ENCODE peak calls at places on chromosomes 16 and 17, in five cellular contexts. V, O, M, Z and A are unnamed samples.

GRCh38 chr16:29316673-29317237 is 89.8 kb downstream of the NPIPB11 start:
- DNase-seq in O (no peak), M (no peak), Z (no peak), V (no peak), A (no peak)

GRCh38 chr16:53864819-53865491 is 161.0 kb downstream of the FTO start:
- DNase-seq in M (no peak), O (no peak), V (no peak), Z (peak; percentile 61), A (peak; percentile 25)

GRCh38 chr17:44075598-44076293 is 5.2 kb downstream of the G6PC3 start:
- DNase-seq in V (no peak), M (no peak), O (no peak), Z (no peak), A (no peak)

GRCh38 chr17:78673395-78673794 is 96.2 kb upstream of the DNAH17 start:
- DNase-seq in O (no peak), V (no peak), M (no peak), Z (no peak), A (no peak)

GRCh38 chr17:28471127-28471453 is 2.4 kb upstream of the SLC13A2 start:
- DNase-seq in Z (no peak), M (no peak), O (no peak), V (no peak), A (no peak)

GRCh38 chr17:28507567-28508195 is 1.5 kb downstream of the FOXN1 start:
- DNase-seq in M (no peak), V (no peak), Z (no peak), O (peak; percentile 50), A (no peak)

GRCh38 chr16:81927561-81928185 is 83.6 kb downstream of the SDR42E1 start:
- DNase-seq in M (no peak), O (no peak), Z (no peak), V (no peak), A (no peak)

GRCh38 chr17:80768936-80769335 is 222.7 kb upstream of the CHMP6 start:
- DNase-seq in O (no peak), Z (no peak), M (no peak), V (no peak), A (no peak)

GRCh38 chr16:75532142-75532765 is 3.7 kb downstream of the CHST5 start:
- DNase-seq in V (no peak), Z (no peak), O (no peak), M (no peak), A (no peak)

GRCh38 chr16:2816751-2817495 is at the start of gene PRSS21:
- DNase-seq in O (peak; percentile 94), V (no peak), M (no peak), Z (no peak), A (no peak)

GRCh38 chr17:74430385-74430705 is 1.5 kb upstream of the GPRC5C start:
- DNase-seq in O (no peak), M (no peak), V (no peak), Z (no peak), A (no peak)

GRCh38 chr16:24013733-24014645 is 178.2 kb downstream of the PRKCB start:
- DNase-seq in O (no peak), V (no peak), M (peak; percentile 33), Z (no peak), A (no peak)

GRCh38 chr17:55825213-55825612 is 74.4 kb downstream of the PCTP start:
- DNase-seq in O (peak; percentile 22), M (no peak), Z (peak; percentile 8), V (no peak), A (peak; percentile 10)

GRCh38 chr16:58393138-58393504 is 850 bp downstream of the GINS3 start:
- DNase-seq in Z (no peak), M (no peak), V (no peak), O (peak; percentile 21), A (peak; percentile 15)

GRCh38 chr17:45820052-45820780 is 24.5 kb upstream of the SPPL2C start:
- DNase-seq in M (no peak), V (no peak), Z (no peak), O (no peak), A (no peak)

GRCh38 chr16:2465653-2466415 is 5.3 kb upstream of the NTN3 start:
- DNase-seq in V (no peak), M (no peak), O (no peak), Z (no peak), A (no peak)

GRCh38 chr16:66668777-66669444 is 27.6 kb downstream of the CMTM4 start:
- DNase-seq in M (no peak), V (no peak), O (no peak), Z (no peak), A (no peak)

GRCh38 chr17:57356153-57356721 is 99.9 kb downstream of the MSI2 start:
- DNase-seq in V (no peak), Z (peak; percentile 3), M (no peak), O (no peak), A (no peak)

GRCh38 chr17:46994993-46995392 is 15.9 kb upstream of the RPRML start:
- DNase-seq in M (no peak), V (no peak), Z (no peak), O (no peak), A (no peak)

GRCh38 chr17:66301418-66301863 is 972 bp upstream of the PRKCA start:
- DNase-seq in Z (peak; percentile 10), V (no peak), M (no peak), O (no peak), A (no peak)

GRCh38 chr17:63550816-63551639 is 751 bp downstream of the DCAF7 start:
- DNase-seq in O (peak; percentile 34), M (no peak), V (no peak), Z (peak; percentile 59), A (peak; percentile 66)

GRCh38 chr16:54284931-54285413 is 1.6 kb downstream of the IRX3 start:
- DNase-seq in O (no peak), Z (no peak), V (peak; percentile 38), M (no peak), A (no peak)

GRCh38 chr17:46868689-46869187 is 17.4 kb downstream of the WNT9B start:
- DNase-seq in Z (no peak), O (no peak), V (no peak), M (no peak), A (no peak)

GRCh38 chr17:40646791-40647548 is 648 bp downstream of the SMARCE1 start:
- DNase-seq in V (no peak), M (no peak), O (peak; percentile 59), Z (peak; percentile 66), A (peak; percentile 50)

GRCh38 chr17:79683365-79683764 is 47.4 kb upstream of the ENPP7 start:
- DNase-seq in M (no peak), Z (no peak), O (no peak), V (no peak), A (no peak)

GRCh38 chr17:16215965-16216316 is 607 bp upstream of the NCOR1 start:
- DNase-seq in V (no peak), M (no peak), O (no peak), Z (no peak), A (peak; percentile 57)

DNA sequence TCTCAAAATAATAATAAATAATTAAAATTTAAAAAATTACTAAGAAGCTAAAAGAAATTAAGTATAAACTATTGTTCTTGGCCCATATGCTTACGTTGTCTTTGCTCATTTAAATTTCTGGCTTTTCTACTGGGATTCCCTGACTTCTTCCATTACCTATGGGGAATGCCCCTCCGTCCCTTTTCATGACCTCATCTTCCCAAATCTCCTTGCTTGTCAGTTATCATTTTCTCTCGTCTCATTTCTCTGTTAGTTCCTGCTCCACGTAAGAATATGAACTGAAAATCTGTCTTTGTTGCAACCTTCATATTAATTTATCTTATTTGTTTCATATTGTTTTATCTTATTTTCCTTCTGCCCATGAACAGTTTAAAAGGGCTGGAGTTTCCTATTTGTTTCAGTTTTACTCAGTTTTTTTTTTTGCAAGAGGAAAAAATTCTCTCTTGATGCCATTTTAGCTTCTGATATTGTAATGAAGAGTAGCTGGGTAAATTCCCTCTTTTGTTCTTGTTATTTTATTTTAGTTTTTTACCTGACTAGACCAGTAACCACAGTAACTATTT is 2.5 kb upstream of the DNAJA2 start:
- DNase-seq in Z (no peak), M (no peak), V (no peak), O (no peak), A (no peak)
- TF ChIP-seq POLR2A in Z (no peak), M (no peak), V (no peak), O (no peak), A (no peak)

GRCh38 chr17:77282524-77283515 is 142.1 kb downstream of the SEC14L1 start:
- DNase-seq in Z (no peak), V (no peak), O (no peak), M (no peak), A (peak; percentile 65)
- TF ChIP-seq POLR2A in Z (no peak), V (no peak), O (no peak), M (no peak), A (no peak)

GRCh38 chr16:31190818-31191444 is 11.0 kb downstream of the FUS start:
- DNase-seq in M (no peak), O (no peak), Z (no peak), V (no peak), A (no peak)

GRCh38 chr16:31188450-31189411 is 8.8 kb downstream of the FUS start:
- DNase-seq in Z (no peak), V (no peak), O (no peak), M (no peak), A (no peak)

GRCh38 chr16:31191697-31192428 is 10.7 kb downstream of the PYCARD start:
- DNase-seq in Z (no peak), O (no peak), V (no peak), M (no peak), A (no peak)

GRCh38 chr16:31189412-31189778 is 9.5 kb downstream of the FUS start:
- DNase-seq in M (no peak), Z (no peak), O (no peak), V (no peak), A (no peak)

DNA sequence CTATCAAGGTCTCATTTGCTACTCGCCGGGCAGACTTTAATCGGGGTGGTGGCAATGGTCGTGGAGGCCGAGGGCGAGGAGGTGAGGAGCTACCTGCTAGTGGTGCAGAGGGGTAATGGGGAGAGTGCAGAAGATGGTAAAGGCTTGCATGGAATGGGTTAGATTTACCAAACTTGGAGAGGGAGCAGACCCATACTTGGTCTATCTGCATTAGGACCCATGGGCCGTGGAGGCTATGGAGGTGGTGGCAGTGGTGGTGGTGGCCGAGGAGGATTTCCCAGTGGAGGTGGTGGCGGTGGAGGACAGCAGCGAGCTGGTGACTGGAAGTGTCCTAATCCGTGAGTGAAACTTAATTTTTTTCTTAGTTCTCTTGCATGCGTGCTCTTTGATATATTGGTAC is 10.1 kb downstream of the FUS start:
- DNase-seq in M (no peak), O (no peak), Z (no peak), V (no peak), A (no peak)
- TF ChIP-seq POLR2A in M (no peak), O (peak; percentile 67), Z (no peak), V (no peak), A (peak; percentile 31)

DNA sequence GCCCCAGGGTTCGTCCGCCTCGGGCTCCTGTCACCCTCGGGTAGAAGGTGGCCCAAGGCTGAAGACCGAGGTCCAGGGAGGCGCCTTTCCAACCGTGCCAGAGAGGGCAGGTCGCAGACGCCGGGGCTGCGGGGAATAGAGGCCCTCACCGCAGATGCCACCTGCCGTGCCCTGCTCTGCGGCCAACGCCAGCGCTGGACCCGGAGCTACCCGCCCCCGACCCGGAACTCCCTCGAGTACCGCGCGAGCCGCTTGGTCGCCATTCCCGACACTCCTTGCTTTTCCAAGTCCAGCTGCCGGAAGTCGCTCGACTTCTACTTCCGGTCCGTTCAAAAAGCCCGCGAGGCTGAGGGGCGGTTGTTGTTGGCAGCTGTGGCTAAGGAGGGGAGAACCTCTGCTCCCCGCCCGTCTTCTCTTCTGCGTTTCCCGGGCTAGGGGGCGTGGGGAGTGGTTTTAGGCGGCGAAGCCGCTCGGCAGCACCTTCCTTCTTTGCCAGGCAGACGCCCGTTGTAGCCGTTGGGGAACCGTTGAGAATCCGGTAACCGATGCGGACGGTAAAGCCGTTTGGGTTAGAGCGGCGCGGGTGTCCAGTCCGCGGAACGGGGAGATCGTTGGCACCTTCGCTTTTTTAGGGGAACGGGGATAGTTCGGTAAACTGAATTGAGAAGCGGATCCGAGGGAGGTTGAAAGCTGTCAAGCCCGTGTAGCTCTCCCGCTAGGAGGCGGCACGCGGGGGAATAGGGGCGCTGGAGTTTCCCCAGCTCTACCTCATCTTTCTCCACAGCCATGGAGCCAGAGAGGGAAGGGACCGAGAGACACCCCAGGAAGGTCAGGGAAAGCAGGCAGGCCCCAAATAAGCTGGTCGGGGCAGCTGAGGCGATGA is at the start of the genes ERI2 and REXO5:
- DNase-seq in Z (peak; percentile 94), V (peak; percentile 91), O (peak; percentile 91), M (peak; percentile 12), A (peak; percentile 98)
- TF ChIP-seq POLR2A in Z (peak; percentile 76), V (no peak), O (peak; percentile 96), M (peak; percentile 41), A (peak; percentile 91)